ENCODE peak calls at places on chromosomes 7 and 10, in five cellular contexts. F is spleen, W is hepatocyte, P is heart left ventricle, A is cardiac muscle cell. V is an unnamed sample.

GRCh38 chr10:121891103-121891502 is 36.7 kb downstream of the ATE1 start:
- DNase-seq in A (no peak), W (no peak), P (no peak), F (no peak), V (no peak)

GRCh38 chr7:108406474-108406873 is 49.8 kb downstream of the NRCAM start:
- DNase-seq in A (peak; percentile 81), W (peak; percentile 30), P (no peak), F (no peak), V (no peak)

GRCh38 chr10:93028881-93029280 is 31.7 kb upstream of the CYP26C1 start:
- DNase-seq in F (no peak), A (peak; percentile 41), W (no peak), P (no peak), V (no peak)

GRCh38 chr10:52659085-52659484 is 113.5 kb downstream of the MBL2 start:
- DNase-seq in P (no peak), A (peak; percentile 44), W (no peak), F (no peak), V (no peak)

GRCh38 chr10:123891147-123892011 is at the start of gene CPXM2:
- DNase-seq in W (peak; percentile 15), P (no peak), F (no peak), A (no peak), V (no peak)

GRCh38 chr7:66554326-66554725 is 74.4 kb upstream of the KCTD7 start:
- DNase-seq in P (no peak), F (no peak), W (no peak), A (no peak), V (no peak)

GRCh38 chr7:147498081-147498480 is 1092.5 kb upstream of the C7orf33 start:
- DNase-seq in W (no peak), A (peak; percentile 81), F (no peak), P (no peak), V (no peak)

GRCh38 chr7:133275441-133276105 is 22.7 kb downstream of the EXOC4 start:
- DNase-seq in A (peak; percentile 83), P (no peak), W (no peak), F (no peak), V (no peak)

GRCh38 chr7:99737726-99738125 is 2.7 kb upstream of the CYP3A7 start:
- DNase-seq in F (no peak), A (no peak), P (no peak), W (no peak), V (no peak)

GRCh38 chr7:181738-182137 is 10.6 kb upstream of the FAM20C start:
- DNase-seq in A (no peak), W (no peak), F (no peak), P (no peak), V (no peak)

GRCh38 chr10:121595806-121596667 is 2.2 kb downstream of the FGFR2 start:
- DNase-seq in P (no peak), W (peak; percentile 42), A (no peak), F (no peak), V (no peak)

GRCh38 chr7:106003525-106004064 is 40.5 kb downstream of the CDHR3 start:
- DNase-seq in W (no peak), A (no peak), P (no peak), F (no peak), V (no peak)

GRCh38 chr10:22244001-22244400 is 26.2 kb upstream of the EBLN1 start:
- DNase-seq in W (no peak), F (no peak), A (no peak), P (no peak), V (no peak)

GRCh38 chr10:89679986-89680385 is 21.4 kb upstream of the KIF20B start:
- DNase-seq in P (no peak), F (no peak), W (no peak), A (no peak), V (no peak)

GRCh38 chr7:28411876-28412662 is at the start of gene CREB5:
- DNase-seq in F (no peak), A (no peak), P (no peak), W (peak; percentile 42), V (no peak)

GRCh38 chr7:33903770-33904679 is 1.3 kb upstream of the BMPER start:
- DNase-seq in P (peak; percentile 67), F (peak; percentile 71), A (peak; percentile 72), W (peak; percentile 54), V (peak; percentile 13)

GRCh38 chr10:33333260-33334169 is 952 bp downstream of the NRP1 start:
- DNase-seq in A (peak; percentile 41), F (no peak), P (no peak), W (no peak), V (no peak)

GRCh38 chr7:151193203-151193602 is 6.2 kb upstream of the ASB10 start:
- DNase-seq in F (no peak), P (no peak), A (no peak), W (no peak), V (no peak)
- H3K27me3 ChIP-seq in F (peaks cover 10% of the 10 kb centered on the region), P (no peaks in the 10 kb centered on the region), A (peaks cover 13% of the 10 kb centered on the region), W (peaks cover 20% of the 10 kb centered on the region), V (peaks cover 4% of the 10 kb centered on the region)

GRCh38 chr10:128281343-128281742 is 155.1 kb upstream of the MKI67 start:
- DNase-seq in W (no peak), F (no peak), A (no peak), P (no peak), V (no peak)
- H3K27me3 ChIP-seq in W (peaks cover 40% of the 10 kb centered on the region), F (peaks cover 29% of the 10 kb centered on the region), A (peaks cover 26% of the 10 kb centered on the region), P (peaks cover 3% of the 10 kb centered on the region), V (no peaks in the 10 kb centered on the region)

GRCh38 chr7:1365846-1366245 is 93.4 kb downstream of the MICALL2 start:
- DNase-seq in A (no peak), P (no peak), W (no peak), F (no peak), V (no peak)
- H3K27me3 ChIP-seq in A (peaks cover 30% of the 10 kb centered on the region), P (peaks cover 42% of the 10 kb centered on the region), W (peaks cover 36% of the 10 kb centered on the region), F (peaks cover 47% of the 10 kb centered on the region), V (no peaks in the 10 kb centered on the region)

GRCh38 chr7:87116315-87116714 is 35.9 kb upstream of the DMTF1 start:
- DNase-seq in P (no peak), F (no peak), A (no peak), W (no peak), V (no peak)

GRCh38 chr7:87110778-87111177 is 41.5 kb upstream of the DMTF1 start:
- DNase-seq in F (no peak), P (no peak), W (peak; percentile 71), A (peak; percentile 73), V (no peak)

GRCh38 chr7:87113077-87113476 is 39.2 kb upstream of the DMTF1 start:
- DNase-seq in P (no peak), W (no peak), F (no peak), A (peak; percentile 97), V (no peak)

GRCh38 chr7:87107949-87108757 is 44.1 kb upstream of the DMTF1 start:
- DNase-seq in P (no peak), F (no peak), A (no peak), W (no peak), V (no peak)

DNA sequence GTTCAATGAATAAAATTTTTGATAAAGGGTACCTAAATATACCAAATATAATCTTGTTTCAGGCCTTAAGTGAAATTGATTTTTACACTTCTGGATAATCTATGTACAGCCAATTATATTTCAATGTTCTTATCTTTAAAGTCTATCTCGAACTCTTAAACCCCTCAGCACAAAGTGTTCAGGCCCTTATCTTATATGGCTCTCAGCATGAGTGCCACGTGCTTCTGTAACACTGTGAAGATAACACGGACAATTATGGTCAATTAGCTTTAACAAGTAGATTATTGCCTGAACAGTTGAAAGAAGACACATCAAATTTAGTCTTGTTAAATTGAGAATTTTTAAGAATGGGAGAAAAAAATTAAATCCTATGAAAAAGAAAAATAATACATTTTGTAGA is 40.4 kb upstream of the DMTF1 start:
- DNase-seq in W (no peak), A (no peak), P (no peak), F (no peak), V (no peak)
- H3K27me3 ChIP-seq in W (no peaks in the 10 kb centered on the region), A (peaks cover 47% of the 10 kb centered on the region), P (no peaks in the 10 kb centered on the region), F (no peaks in the 10 kb centered on the region), V (no peaks in the 10 kb centered on the region)

DNA sequence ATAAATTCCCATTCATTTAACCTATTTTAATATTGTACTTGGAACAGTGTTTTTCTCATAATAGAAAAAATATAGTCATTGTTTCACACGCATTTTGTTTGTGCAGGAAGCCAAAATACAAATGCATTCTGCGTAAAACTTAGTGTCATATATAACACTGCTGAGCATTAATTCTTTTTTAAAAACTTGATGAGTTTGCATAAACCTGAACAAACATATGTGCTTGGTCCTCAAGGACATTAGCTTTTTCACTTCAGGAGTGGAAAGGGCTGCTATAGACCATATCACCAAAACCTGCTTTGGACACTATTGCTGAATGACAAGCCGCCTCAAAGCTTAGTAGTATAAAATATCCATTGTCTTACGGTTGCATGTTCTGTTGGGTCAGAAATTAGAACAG is 101.6 kb upstream of the PRR15 start:
- DNase-seq in F (no peak), P (no peak), A (no peak), W (no peak), V (no peak)
- H3K27me3 ChIP-seq in F (no peaks in the 10 kb centered on the region), P (no peaks in the 10 kb centered on the region), A (no peaks in the 10 kb centered on the region), W (no peaks in the 10 kb centered on the region), V (no peaks in the 10 kb centered on the region)

DNA sequence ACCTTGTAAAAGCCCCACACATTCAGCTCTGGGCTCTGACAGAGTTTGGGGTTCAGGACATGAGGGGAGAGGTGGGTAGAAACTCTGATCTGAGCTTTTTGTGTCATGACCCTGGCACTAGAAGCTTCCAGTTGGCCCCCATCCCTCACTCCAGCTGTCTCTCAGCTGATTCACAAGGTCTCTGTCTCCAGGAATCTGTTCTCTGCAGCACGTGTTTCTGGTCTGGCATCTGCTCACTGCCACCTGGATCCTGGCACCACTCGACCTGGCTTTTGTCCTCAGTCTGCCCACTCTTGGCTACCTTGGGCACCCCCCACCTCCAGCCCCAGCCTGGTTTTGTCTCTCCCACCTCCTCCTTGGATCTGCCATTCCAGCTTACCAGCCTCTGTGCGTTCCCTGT is 18.4 kb upstream of the ADCYAP1R1 start:
- DNase-seq in P (no peak), F (peak; percentile 33), W (no peak), A (no peak), V (no peak)
- H3K27me3 ChIP-seq in P (no peaks in the 10 kb centered on the region), F (no peaks in the 10 kb centered on the region), W (peaks cover 7% of the 10 kb centered on the region), A (no peaks in the 10 kb centered on the region), V (no peaks in the 10 kb centered on the region)

GRCh38 chr10:90916392-90917110 is 4.3 kb downstream of the ANKRD1 start:
- DNase-seq in A (no peak), P (no peak), F (no peak), W (no peak), V (no peak)
- H3K27me3 ChIP-seq in A (no peaks in the 10 kb centered on the region), P (no peaks in the 10 kb centered on the region), F (no peaks in the 10 kb centered on the region), W (no peaks in the 10 kb centered on the region), V (no peaks in the 10 kb centered on the region)

GRCh38 chr10:99525897-99526296 is 6.8 kb upstream of the NKX2-3 start:
- DNase-seq in F (no peak), W (no peak), P (no peak), A (no peak), V (no peak)
- H3K27me3 ChIP-seq in F (peaks cover 89% of the 10 kb centered on the region), W (peaks cover 100% of the 10 kb centered on the region), P (peaks cover 100% of the 10 kb centered on the region), A (peaks cover 100% of the 10 kb centered on the region), V (peaks cover 3% of the 10 kb centered on the region)

DNA sequence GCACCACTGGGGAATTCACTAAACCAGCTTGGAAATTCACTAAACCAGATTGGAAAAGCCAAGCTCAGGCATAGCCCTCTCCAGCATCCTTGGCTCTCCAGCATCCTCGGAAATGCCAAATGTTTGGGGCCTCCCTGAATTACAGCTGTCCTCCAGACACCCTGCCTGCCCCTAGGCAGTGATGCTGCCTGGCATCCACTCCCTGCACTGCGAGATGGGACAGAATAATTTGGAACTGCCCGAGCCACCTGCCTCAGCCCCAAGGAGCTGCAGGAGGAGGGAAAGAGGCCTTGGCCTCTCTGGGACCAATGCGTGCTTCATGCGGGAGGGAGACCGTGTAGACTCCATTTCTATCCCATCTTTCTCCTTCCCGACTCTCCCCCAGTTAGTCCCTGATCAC is 64.3 kb downstream of the INSIG1 start:
- DNase-seq in A (no peak), F (peak; percentile 60), P (no peak), W (no peak), V (no peak)
- H3K27me3 ChIP-seq in A (peaks cover 53% of the 10 kb centered on the region), F (peaks cover 40% of the 10 kb centered on the region), P (peaks cover 43% of the 10 kb centered on the region), W (peaks cover 63% of the 10 kb centered on the region), V (no peaks in the 10 kb centered on the region)